ENCODE peak calls at places on chromosome 6, in five cellular contexts. Q, V, M, O and K are unnamed samples. For H3K4me1, the result is how much of the 10 kb centered on the place peaks cover.

GRCh38 chr6:54267798-54268197 is 40.4 kb upstream of the TINAG start:
- DNase-seq in Q (no peak), V (peak), M (no peak), O (peak), K (peak)

GRCh38 chr6:108947114-108947854 is 99.1 kb downstream of the ARMC2 start:
- DNase-seq in Q (no peak), V (peak), M (no peak), O (no peak), K (no peak)

GRCh38 chr6:5786321-5787053 is 220.2 kb downstream of the NRN1 start:
- DNase-seq in Q (no peak), V (no peak), M (no peak), O (no peak), K (no peak)

GRCh38 chr6:150025201-150025917 is at the start of gene RAET1L:
- DNase-seq in Q (no peak), V (no peak), M (peak), O (no peak), K (peak)

GRCh38 chr6:105873799-105874198 is 212.3 kb upstream of the PRDM1 start:
- DNase-seq in Q (no peak), V (no peak), M (no peak), O (no peak), K (no peak)

GRCh38 chr6:52423971-52424381 is 3.8 kb downstream of the EFHC1 start:
- DNase-seq in Q (no peak), V (no peak), M (no peak), O (no peak), K (no peak)

GRCh38 chr6:7241709-7242645 is 71.0 kb downstream of the SSR1 start:
- DNase-seq in Q (no peak), V (no peak), M (no peak), O (no peak), K (peak)

GRCh38 chr6:136720045-136720760 is 72.1 kb downstream of the MAP3K5 start:
- DNase-seq in Q (no peak), V (no peak), M (no peak), O (no peak), K (no peak)

GRCh38 chr6:32953775-32954174 is 878 bp upstream of the HLA-DMA start:
- DNase-seq in Q (no peak), V (no peak), M (no peak), O (no peak), K (no peak)

GRCh38 chr6:100461920-100462295 is 2.8 kb downstream of the SIM1 start:
- DNase-seq in Q (no peak), V (no peak), M (no peak), O (no peak), K (no peak)

GRCh38 chr6:28658475-28659249 is 133.0 kb downstream of the GPX5 start:
- DNase-seq in Q (no peak), V (peak), M (no peak), O (no peak), K (no peak)

GRCh38 chr6:131159578-131159977 is 24.3 kb downstream of the AKAP7 start:
- DNase-seq in Q (no peak), V (no peak), M (no peak), O (no peak), K (no peak)

GRCh38 chr6:144855812-144856531 is 570.8 kb downstream of the UTRN start:
- DNase-seq in Q (no peak), V (no peak), M (no peak), O (no peak), K (no peak)
- TF ChIP-seq EP300 in Q (no peak), V (no peak), M (no peak), O (no peak), K (no peak)

GRCh38 chr6:111662192-111662793 is 56.6 kb upstream of the TRAF3IP2 start:
- DNase-seq in Q (no peak), V (no peak), M (no peak), O (no peak), K (no peak)

GRCh38 chr6:111664565-111665039 is 58.9 kb upstream of the TRAF3IP2 start:
- DNase-seq in Q (no peak), V (no peak), M (no peak), O (no peak), K (no peak)

GRCh38 chr6:111662794-111663231 is 57.1 kb upstream of the TRAF3IP2 start:
- DNase-seq in Q (no peak), V (peak), M (no peak), O (no peak), K (peak)

GRCh38 chr6:111663232-111663631 is 57.6 kb upstream of the TRAF3IP2 start:
- DNase-seq in Q (no peak), V (peak), M (no peak), O (no peak), K (peak)

DNA sequence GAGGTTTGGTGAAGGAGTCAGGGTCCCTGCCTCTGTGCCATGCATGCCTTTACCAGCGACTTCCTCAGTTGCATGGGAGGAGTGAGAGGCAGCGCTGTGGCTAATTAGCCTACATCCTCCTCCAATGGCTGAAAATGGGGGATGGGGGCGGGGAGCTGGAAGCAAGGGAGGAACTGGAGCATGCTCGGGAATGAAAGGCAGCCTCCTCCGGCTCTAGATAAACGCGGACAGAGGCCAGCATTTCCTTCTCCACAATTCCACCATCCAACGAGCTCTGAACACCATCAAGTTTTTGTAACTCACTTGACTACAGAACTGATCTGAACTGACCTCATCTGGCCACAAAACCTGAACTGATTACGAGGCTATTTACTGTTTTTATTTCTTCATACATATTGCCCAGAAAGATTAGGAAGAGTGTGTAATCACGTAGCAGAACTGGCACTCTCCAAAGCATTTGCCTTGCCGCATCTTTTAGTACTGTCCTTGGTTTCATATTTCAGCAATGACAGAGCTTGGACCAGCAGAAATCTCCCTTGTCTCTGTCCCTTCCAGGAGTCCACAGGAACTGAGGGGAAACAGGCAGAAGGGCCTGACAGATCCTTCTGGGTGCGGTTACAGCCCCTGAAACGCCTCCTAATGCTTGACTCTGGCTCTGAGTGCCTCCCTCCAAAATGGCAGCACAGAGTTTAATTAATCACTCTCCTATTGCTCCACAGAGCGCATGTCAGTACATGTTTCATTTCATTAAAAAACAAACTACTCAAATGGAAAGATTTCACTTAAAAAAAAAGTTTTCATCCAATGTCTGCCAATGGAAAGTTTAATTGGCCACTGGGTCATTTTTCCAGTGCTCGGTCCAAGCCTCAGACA is 58.2 kb upstream of the TRAF3IP2 start:
- DNase-seq in Q (peak), V (peak), M (no peak), O (peak), K (no peak)
- H3K4me1 ChIP-seq in Q (under half), V (under half), M (under half), O (under half), K (under half)

DNA sequence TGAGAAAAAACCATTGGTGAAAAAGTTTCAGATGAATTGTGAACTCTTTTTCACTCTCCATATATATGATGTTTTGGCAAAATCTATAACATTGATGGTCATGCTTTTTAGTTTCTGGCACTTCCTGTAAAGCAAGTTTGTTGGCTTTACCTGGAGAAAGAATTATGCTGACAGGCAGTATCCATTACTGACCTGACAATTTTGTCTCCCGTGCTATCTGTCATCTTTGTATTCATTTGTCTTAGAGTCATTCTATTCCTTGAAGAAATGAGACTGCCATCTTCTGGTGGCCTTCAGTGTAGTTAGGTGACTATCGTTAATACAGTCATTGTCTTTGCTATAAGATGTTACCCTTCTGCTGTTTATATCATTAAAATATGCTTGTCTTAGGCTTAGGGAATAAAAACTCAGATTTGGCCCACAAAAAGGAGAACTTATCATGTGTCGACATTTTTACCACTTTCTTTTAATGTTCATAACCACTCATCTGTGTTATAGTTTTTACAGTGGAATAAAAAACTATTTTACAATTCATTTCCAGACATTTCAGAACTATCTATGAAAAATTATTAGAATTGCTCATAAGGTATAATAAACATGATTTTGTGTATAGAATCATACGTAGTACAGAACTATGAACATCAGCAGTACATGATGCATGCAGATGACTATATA is 707.0 kb downstream of the EPM2A start:
- DNase-seq in Q (no peak), V (peak), M (no peak), O (no peak), K (no peak)
- TF ChIP-seq CTCF in Q (no peak), V (peak), M (no peak), O (no peak), K (peak)

DNA sequence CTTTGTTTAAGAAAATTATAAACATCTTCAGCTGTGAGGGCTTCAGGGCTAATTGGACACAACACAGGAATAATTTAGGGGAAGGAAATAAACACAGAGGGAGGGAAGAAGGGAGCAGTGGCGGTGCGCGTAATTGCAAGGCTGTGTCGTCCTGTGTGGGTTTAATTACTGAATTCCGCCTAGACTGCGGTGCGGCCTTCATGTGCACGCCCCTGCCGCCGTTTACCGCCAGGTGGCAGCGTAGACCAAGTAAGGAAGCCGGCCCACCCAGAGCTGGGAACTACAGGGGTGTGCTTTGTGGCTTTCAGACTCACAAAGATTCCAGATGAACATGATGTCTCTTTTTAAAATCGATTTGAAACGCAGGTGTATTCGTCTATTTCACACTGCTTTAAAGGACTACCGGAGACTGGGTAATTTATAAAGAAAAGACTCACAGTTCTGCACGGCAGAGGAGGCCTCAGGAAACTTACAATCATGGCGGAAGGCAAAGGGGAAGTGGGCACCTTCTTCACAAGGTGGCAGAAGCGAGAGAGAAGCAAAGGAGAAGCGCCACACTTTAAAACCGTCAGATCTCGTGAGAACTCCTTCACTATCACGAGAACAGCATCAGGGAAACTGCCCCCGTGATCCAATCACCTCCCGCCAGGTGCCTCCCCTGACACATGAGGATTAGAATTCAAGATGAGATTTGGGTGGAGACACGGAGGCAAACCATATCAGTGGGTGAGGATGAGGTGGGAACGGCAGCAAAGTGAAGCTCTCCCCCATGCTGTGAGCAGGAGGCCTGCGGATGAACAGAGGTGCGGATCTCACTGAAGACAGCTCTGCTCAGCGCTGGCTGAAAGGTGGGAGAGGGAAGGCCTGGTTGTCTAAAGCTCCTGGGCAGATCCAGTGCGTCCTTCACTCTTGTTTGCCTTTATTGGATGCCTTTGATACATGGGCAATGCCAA is 222.0 kb upstream of the PDE10A start:
- DNase-seq in Q (peak), V (peak), M (peak), O (peak), K (peak)
- TF ChIP-seq EP300 in Q (no peak), V (no peak), M (no peak), O (no peak), K (no peak)

GRCh38 chr6:56765494-56765893 is 122.8 kb upstream of the DST start:
- DNase-seq in Q (no peak), V (no peak), M (no peak), O (no peak), K (no peak)

GRCh38 chr6:56767892-56768531 is 125.3 kb upstream of the DST start:
- DNase-seq in Q (no peak), V (no peak), M (no peak), O (no peak), K (no peak)

GRCh38 chr6:56766139-56766805 is 123.6 kb upstream of the DST start:
- DNase-seq in Q (no peak), V (no peak), M (no peak), O (no peak), K (no peak)

GRCh38 chr6:56766806-56767178 is 124.1 kb upstream of the DST start:
- DNase-seq in Q (no peak), V (no peak), M (no peak), O (no peak), K (no peak)

GRCh38 chr6:56767435-56767834 is 124.7 kb upstream of the DST start:
- DNase-seq in Q (no peak), V (no peak), M (no peak), O (no peak), K (no peak)
- H3K4me1 ChIP-seq in Q (under half), V (under half), M (under half), O (under half), K (under half)

GRCh38 chr6:799769-800168 is 106.8 kb upstream of the EXOC2 start:
- DNase-seq in Q (no peak), V (no peak), M (no peak), O (no peak), K (no peak)

GRCh38 chr6:795046-795445 is 102.1 kb upstream of the EXOC2 start:
- DNase-seq in Q (no peak), V (peak), M (no peak), O (no peak), K (no peak)

GRCh38 chr6:803191-803977 is 110.4 kb upstream of the EXOC2 start:
- DNase-seq in Q (no peak), V (no peak), M (no peak), O (no peak), K (no peak)

GRCh38 chr6:793261-793660 is 100.3 kb upstream of the EXOC2 start:
- DNase-seq in Q (no peak), V (no peak), M (no peak), O (no peak), K (no peak)

GRCh38 chr6:797479-798077 is 104.6 kb upstream of the EXOC2 start:
- DNase-seq in Q (no peak), V (peak), M (no peak), O (peak), K (peak)
- TF ChIP-seq CTCF in Q (no peak), V (peak), M (peak), O (peak), K (peak)

GRCh38 chr6:152748843-152749242 is 1.8 kb upstream of the VIP start:
- DNase-seq in Q (no peak), V (no peak), M (no peak), O (no peak), K (no peak)

GRCh38 chr6:152745509-152746171 is 5.0 kb upstream of the VIP start:
- DNase-seq in Q (no peak), V (no peak), M (no peak), O (no peak), K (no peak)

GRCh38 chr6:152749336-152749735 is 1.3 kb upstream of the VIP start:
- DNase-seq in Q (no peak), V (peak), M (no peak), O (no peak), K (no peak)

GRCh38 chr6:152750694-152751093 is at the start of gene VIP:
- DNase-seq in Q (no peak), V (no peak), M (no peak), O (no peak), K (no peak)

DNA sequence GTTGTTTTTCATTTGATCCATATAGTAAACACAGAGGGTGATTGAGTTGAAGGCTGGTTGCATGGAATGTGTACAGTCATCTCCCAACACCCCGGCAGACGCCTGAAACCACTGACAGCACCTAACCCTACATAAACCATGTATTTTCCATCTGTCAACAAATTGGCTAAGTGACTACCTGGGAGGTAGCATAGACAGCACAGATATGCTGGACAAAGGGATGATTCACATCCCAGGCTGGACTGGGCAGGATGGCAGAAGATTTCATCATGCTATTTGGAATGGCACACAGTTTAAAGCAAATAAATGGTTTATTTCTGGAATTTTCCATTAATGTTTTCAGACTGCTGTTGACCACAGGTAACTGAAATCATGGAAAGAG is 4.4 kb upstream of the VIP start:
- DNase-seq in Q (no peak), V (no peak), M (no peak), O (no peak), K (no peak)
- TF ChIP-seq EP300 in Q (no peak), V (peak), M (no peak), O (no peak), K (no peak)